ENCODE peak calls at places on chromosomes 6 and 20, in eight cellular contexts. E, J, K, R, U, V, W and Z are unnamed samples.

GRCh38 chr6:32825966-32826365 is 9.2 kb upstream of the HLA-DOB start:
- DNase-seq in E (no peak), J (peak; percentile 33), K (peak; percentile 59), R (no peak), U (no peak), V (no peak), W (peak; percentile 13), Z (no peak)

GRCh38 chr6:112660626-112661025 is 313.5 kb downstream of the RFPL4B start:
- DNase-seq in E (no peak), J (no peak), K (no peak), R (no peak), U (no peak), V (no peak), W (no peak), Z (no peak)

GRCh38 chr6:109300874-109301273 is 81.4 kb downstream of the CD164 start:
- DNase-seq in E (no peak), J (no peak), K (no peak), R (no peak), U (no peak), V (no peak), W (no peak), Z (no peak)

GRCh38 chr6:90286884-90287488 is 9.7 kb downstream of the BACH2 start:
- DNase-seq in E (peak; percentile 36), J (no peak), K (no peak), R (no peak), U (peak; percentile 75), V (no peak), W (no peak), Z (no peak)

GRCh38 chr6:297571-298232 is 5.4 kb downstream of the DUSP22 start:
- DNase-seq in E (no peak), J (no peak), K (no peak), R (no peak), U (no peak), V (no peak), W (no peak), Z (no peak)

GRCh38 chr6:106547556-106547955 is 81.7 kb downstream of the RTN4IP1 start:
- DNase-seq in E (no peak), J (no peak), K (no peak), R (no peak), U (no peak), V (no peak), W (no peak), Z (no peak)

GRCh38 chr6:12288211-12288618 is 1.9 kb upstream of the EDN1 start:
- DNase-seq in E (no peak), J (no peak), K (no peak), R (peak; percentile 6), U (no peak), V (no peak), W (no peak), Z (no peak)

GRCh38 chr6:35240838-35241801 is 18.4 kb upstream of the ZNF76 start:
- DNase-seq in E (peak; percentile 69), J (peak; percentile 77), K (peak; percentile 25), R (peak; percentile 51), U (peak; percentile 25), V (peak; percentile 65), W (peak; percentile 71), Z (peak; percentile 67)

GRCh38 chr6:89944826-89945407 is 50.6 kb downstream of the GJA10 start:
- DNase-seq in E (no peak), J (no peak), K (no peak), R (no peak), U (no peak), V (no peak), W (no peak), Z (no peak)

GRCh38 chr20:21613512-21613911 is 92.0 kb upstream of the PAX1 start:
- DNase-seq in E (no peak), J (no peak), K (no peak), R (peak; percentile 91), U (no peak), V (no peak), W (no peak), Z (no peak)

GRCh38 chr6:56869346-56869745 is 85.6 kb upstream of the BEND6 start:
- DNase-seq in E (no peak), J (no peak), K (no peak), R (no peak), U (no peak), V (no peak), W (no peak), Z (no peak)

GRCh38 chr6:14601490-14601889 is 483.9 kb downstream of the CD83 start:
- DNase-seq in E (no peak), J (no peak), K (no peak), R (peak; percentile 82), U (no peak), V (no peak), W (no peak), Z (no peak)

GRCh38 chr6:62236784-62237183 is 49.2 kb downstream of the KHDRBS2 start:
- DNase-seq in E (no peak), J (no peak), K (no peak), R (no peak), U (no peak), V (no peak), W (no peak), Z (no peak)

GRCh38 chr20:14583413-14583812 is 246.0 kb upstream of the FLRT3 start:
- DNase-seq in E (no peak), J (no peak), K (no peak), R (peak; percentile 67), U (no peak), V (no peak), W (no peak), Z (no peak)

GRCh38 chr20:31943052-31943471 is 8.8 kb downstream of the PDRG1 start:
- DNase-seq in E (no peak), J (peak; percentile 67), K (no peak), R (no peak), U (no peak), V (no peak), W (peak; percentile 55), Z (no peak)